ENCODE peak calls at places on chromosomes 13 and 19, in six cellular contexts. A, N, O, L, T and J are unnamed samples. For H3K4me1, the result is how much of the 10 kb centered on the place peaks cover.

GRCh38 chr13:52395704-52396103 is 10.3 kb downstream of the THSD1 start:
- DNase-seq in A (no peak), N (no peak), O (no peak), L (no peak), T (no peak), J (no peak)

GRCh38 chr13:82933986-82934385 is 948.3 kb downstream of the SLITRK1 start:
- DNase-seq in A (no peak), N (no peak), O (no peak), L (no peak), T (no peak), J (no peak)

GRCh38 chr19:2081873-2082810 is 14.0 kb downstream of the MOB3A start:
- DNase-seq in A (no peak), N (no peak), O (no peak), L (no peak), T (no peak), J (no peak)

GRCh38 chr13:51814825-51815650 is 11.1 kb upstream of the DHRS12 start:
- DNase-seq in A (peak), N (peak), O (peak), L (peak), T (peak), J (no peak)

GRCh38 chr19:56837892-56838679 is 2.4 kb downstream of the PEG3 start:
- DNase-seq in A (peak), N (peak), O (peak), L (no peak), T (no peak), J (peak)

GRCh38 chr13:109968876-109969577 is 182.6 kb upstream of the IRS2 start:
- DNase-seq in A (no peak), N (no peak), O (no peak), L (no peak), T (no peak), J (no peak)

GRCh38 chr19:32363175-32363574 is 17.8 kb downstream of the ZNF507 start:
- DNase-seq in A (peak), N (no peak), O (no peak), L (no peak), T (no peak), J (no peak)

GRCh38 chr19:49939721-49940481 is 10.6 kb upstream of the NUP62 start:
- DNase-seq in A (no peak), N (no peak), O (no peak), L (no peak), T (no peak), J (no peak)

GRCh38 chr19:48393559-48394330 is at the start of gene GRIN2D:
- DNase-seq in A (no peak), N (peak), O (no peak), L (peak), T (peak), J (no peak)

GRCh38 chr19:50465986-50466771 is 10.1 kb upstream of the EMC10 start:
- DNase-seq in A (peak), N (no peak), O (no peak), L (peak), T (no peak), J (no peak)

GRCh38 chr19:10871711-10872550 is 578 bp downstream of the CARM1 start:
- DNase-seq in A (peak), N (peak), O (peak), L (no peak), T (peak), J (peak)

GRCh38 chr19:37986048-37986750 is 79.2 kb downstream of the SIPA1L3 start:
- DNase-seq in A (no peak), N (no peak), O (no peak), L (no peak), T (peak), J (no peak)

GRCh38 chr19:46635920-46636761 is at the start of gene GNG8:
- DNase-seq in A (no peak), N (no peak), O (no peak), L (no peak), T (no peak), J (no peak)

GRCh38 chr19:53600217-53600616 is 31.6 kb upstream of the DPRX start:
- DNase-seq in A (no peak), N (no peak), O (no peak), L (no peak), T (no peak), J (no peak)

GRCh38 chr13:32041429-32041828 is 9.9 kb downstream of the FRY start:
- DNase-seq in A (no peak), N (no peak), O (no peak), L (no peak), T (no peak), J (no peak)

GRCh38 chr13:59111711-59112110 is 1052.0 kb downstream of the DIAPH3 start:
- DNase-seq in A (no peak), N (no peak), O (no peak), L (peak), T (no peak), J (no peak)

GRCh38 chr13:59679239-59679638 is 484.5 kb downstream of the DIAPH3 start:
- DNase-seq in A (no peak), N (no peak), O (no peak), L (no peak), T (no peak), J (no peak)

GRCh38 chr13:83350569-83350968 is 531.7 kb downstream of the SLITRK1 start:
- DNase-seq in A (no peak), N (no peak), O (no peak), L (peak), T (no peak), J (no peak)

GRCh38 chr13:110771194-110771593 is 57.7 kb downstream of the ING1 start:
- DNase-seq in A (no peak), N (no peak), O (no peak), L (no peak), T (no peak), J (no peak)

GRCh38 chr19:47002106-47002766 is 17.4 kb upstream of the NPAS1 start:
- DNase-seq in A (no peak), N (no peak), O (no peak), L (no peak), T (no peak), J (no peak)

GRCh38 chr19:38852231-38853044 is 2.7 kb upstream of the HNRNPL start:
- DNase-seq in A (peak), N (peak), O (peak), L (peak), T (peak), J (peak)

GRCh38 chr13:26601669-26602068 is 44.2 kb downstream of the WASF3 start:
- DNase-seq in A (no peak), N (no peak), O (no peak), L (peak), T (peak), J (no peak)

GRCh38 chr19:13747098-13747453 is 17.2 kb upstream of the MRI1 start:
- DNase-seq in A (no peak), N (no peak), O (no peak), L (no peak), T (no peak), J (no peak)

GRCh38 chr13:42992585-42993122 is 613 bp upstream of the EPSTI1 start:
- DNase-seq in A (no peak), N (no peak), O (no peak), L (no peak), T (no peak), J (no peak)

GRCh38 chr19:52094526-52094925 is 1.0 kb downstream of the ZNF841 start:
- DNase-seq in A (no peak), N (no peak), O (no peak), L (no peak), T (peak), J (no peak)

GRCh38 chr13:90551253-90551652 is 796.2 kb upstream of the MIR17HG start:
- DNase-seq in A (no peak), N (no peak), O (no peak), L (no peak), T (no peak), J (no peak)

GRCh38 chr19:50383307-50383851 is 768 bp upstream of the POLD1 start:
- DNase-seq in A (no peak), N (no peak), O (no peak), L (no peak), T (no peak), J (peak)

GRCh38 chr19:19485998-19486290 is 29.4 kb downstream of the TSSK6 start:
- DNase-seq in A (no peak), N (no peak), O (no peak), L (no peak), T (no peak), J (no peak)

GRCh38 chr13:20495087-20496023 is 30.3 kb downstream of the CRYL1 start:
- DNase-seq in A (peak), N (peak), O (peak), L (peak), T (peak), J (no peak)

GRCh38 chr19:34228347-34228746 is 26.0 kb upstream of the GARRE1 start:
- DNase-seq in A (no peak), N (no peak), O (no peak), L (peak), T (no peak), J (no peak)

GRCh38 chr19:19584356-19584755 is 34.1 kb downstream of the PBX4 start:
- DNase-seq in A (no peak), N (no peak), O (no peak), L (no peak), T (no peak), J (no peak)

GRCh38 chr13:112764864-112765561 is 75.2 kb downstream of the ATP11A start:
- DNase-seq in A (no peak), N (no peak), O (no peak), L (no peak), T (no peak), J (no peak)

GRCh38 chr19:16161848-16162247 is 11.5 kb downstream of the CIB3 start:
- DNase-seq in A (no peak), N (no peak), O (no peak), L (peak), T (no peak), J (no peak)

GRCh38 chr19:16160943-16161560 is 12.3 kb downstream of the CIB3 start:
- DNase-seq in A (no peak), N (no peak), O (no peak), L (peak), T (no peak), J (no peak)

GRCh38 chr19:16157601-16158000 is 14.1 kb downstream of the HSH2D start:
- DNase-seq in A (no peak), N (no peak), O (no peak), L (no peak), T (no peak), J (no peak)

GRCh38 chr19:16159655-16160054 is 13.7 kb downstream of the CIB3 start:
- DNase-seq in A (no peak), N (no peak), O (no peak), L (no peak), T (no peak), J (no peak)

DNA sequence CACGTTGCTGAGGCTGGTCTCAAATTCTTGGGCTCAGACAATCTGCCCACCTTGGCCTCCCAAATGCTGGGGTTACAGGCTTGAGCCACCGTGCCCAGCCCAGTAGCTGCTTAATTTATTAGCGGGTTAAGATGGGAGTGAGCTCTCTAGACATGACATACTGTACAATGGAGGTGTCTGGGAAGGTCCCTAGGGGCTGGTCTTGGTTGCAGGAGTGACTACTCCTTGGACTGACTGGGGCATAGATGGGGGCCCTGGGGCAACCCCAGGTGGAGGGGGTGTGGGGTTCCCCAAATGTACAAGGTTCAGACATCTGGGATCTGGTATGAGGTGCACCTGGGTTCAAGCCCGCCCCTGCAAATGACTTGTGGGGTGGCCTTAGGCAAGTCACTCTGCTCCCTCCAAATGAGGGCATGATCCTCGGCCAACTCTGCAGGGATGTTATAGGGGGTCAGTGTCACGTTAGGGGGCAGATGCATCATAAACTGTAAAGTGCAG is 12.8 kb downstream of the CIB3 start:
- DNase-seq in A (no peak), N (no peak), O (no peak), L (no peak), T (no peak), J (no peak)
- H3K27ac ChIP-seq in A (no peak), N (no peak), O (no peak), L (no peak), T (no peak), J (no peak)

GRCh38 chr13:98481511-98481951 is 95.4 kb downstream of the STK24 start:
- DNase-seq in A (no peak), N (no peak), O (no peak), L (no peak), T (no peak), J (no peak)
- H3K4me1 ChIP-seq in A (half or more), N (under half), O (under half), L (under half), T (under half), J (under half)

GRCh38 chr13:94549241-94550029 is 46.5 kb downstream of the TGDS start:
- DNase-seq in A (peak), N (peak), O (peak), L (peak), T (peak), J (peak)
- TF ChIP-seq CTCF in A (peak), N (no peak), O (peak), L (no peak), T (no peak), J (peak)

GRCh38 chr13:36046672-36047071 is 84.5 kb downstream of the DCLK1 start:
- DNase-seq in A (no peak), N (no peak), O (no peak), L (no peak), T (no peak), J (no peak)

GRCh38 chr13:36057041-36057440 is 74.1 kb downstream of the DCLK1 start:
- DNase-seq in A (no peak), N (no peak), O (no peak), L (peak), T (no peak), J (no peak)

GRCh38 chr13:36054041-36054440 is 77.1 kb downstream of the DCLK1 start:
- DNase-seq in A (no peak), N (no peak), O (no peak), L (no peak), T (no peak), J (no peak)

GRCh38 chr13:36051082-36051481 is 80.1 kb downstream of the DCLK1 start:
- DNase-seq in A (no peak), N (no peak), O (no peak), L (no peak), T (no peak), J (no peak)
- H3K27ac ChIP-seq in A (no peak), N (no peak), O (no peak), L (no peak), T (no peak), J (no peak)

DNA sequence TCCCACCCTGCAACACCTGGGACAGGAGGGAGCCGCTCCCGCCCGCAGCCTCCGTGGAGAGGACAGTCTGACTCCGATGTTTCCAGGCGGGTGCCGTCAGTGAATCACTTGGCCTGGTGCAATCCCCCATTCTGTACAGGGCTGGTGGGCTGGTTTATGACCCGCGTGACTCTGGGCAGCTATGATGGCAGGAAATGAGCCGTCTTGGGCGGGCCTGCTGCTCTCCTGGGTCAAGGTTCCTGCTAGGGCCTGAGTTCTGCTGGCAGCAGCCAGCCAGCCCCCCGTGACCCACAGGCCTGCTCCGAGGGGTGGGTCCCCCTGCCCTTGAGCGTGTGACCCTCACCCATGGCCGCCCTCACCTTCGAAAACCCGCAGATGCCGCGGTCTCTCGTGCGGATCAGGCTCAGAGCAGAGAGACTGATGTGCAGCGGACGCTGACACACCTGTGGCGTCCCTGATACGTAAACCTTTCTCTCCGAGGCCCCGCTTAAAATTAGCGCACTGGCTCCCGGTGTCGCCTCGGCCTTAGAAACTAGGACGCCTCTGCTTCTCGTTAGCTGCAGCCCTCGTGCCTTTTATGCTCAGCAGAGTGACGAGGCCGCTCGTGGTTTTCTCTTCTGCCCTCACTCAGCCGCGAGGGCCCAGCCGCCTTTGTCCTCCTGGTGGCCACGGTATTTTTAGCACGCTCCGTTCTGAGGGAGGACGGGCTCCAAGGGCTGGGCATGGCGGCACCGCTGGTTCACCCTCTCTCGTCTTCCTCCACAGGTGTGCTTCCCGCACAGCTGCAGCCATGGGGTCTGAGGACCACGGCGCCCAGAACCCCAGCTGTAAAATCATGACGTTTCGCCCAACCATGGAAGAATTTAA is 63.4 kb downstream of the KDM4B start:
- DNase-seq in A (no peak), N (no peak), O (no peak), L (no peak), T (peak), J (no peak)
- H3K4me1 ChIP-seq in A (under half), N (under half), O (under half), L (under half), T (under half), J (under half)